ENCODE peak calls at places on chromosomes 13 and 19, in four cellular contexts. E, K, N and V are unnamed samples.

GRCh38 chr19:18650468-18651001 is 13.7 kb downstream of the KLHL26 start:
- DNase-seq in E (peak), K (peak), N (peak), V (no peak)

GRCh38 chr19:1237027-1237659 is 662 bp downstream of the CBARP start:
- DNase-seq in E (no peak), K (no peak), N (no peak), V (no peak)

GRCh38 chr13:89726690-89727435 is 1620.6 kb upstream of the MIR17HG start:
- DNase-seq in E (no peak), K (peak), N (no peak), V (no peak)

GRCh38 chr13:111919826-111920225 is 147.1 kb upstream of the SOX1 start:
- DNase-seq in E (no peak), K (no peak), N (no peak), V (no peak)

GRCh38 chr19:31286491-31286890 is 62.7 kb downstream of the TSHZ3 start:
- DNase-seq in E (no peak), K (no peak), N (no peak), V (no peak)

GRCh38 chr13:33561627-33562026 is 256.3 kb upstream of the RFC3 start:
- DNase-seq in E (no peak), K (no peak), N (no peak), V (no peak)

GRCh38 chr19:15479391-15480345 is at the start of gene PGLYRP2:
- DNase-seq in E (peak), K (no peak), N (no peak), V (no peak)

GRCh38 chr13:43346427-43346826 is 323.0 kb downstream of the DNAJC15 start:
- DNase-seq in E (no peak), K (no peak), N (no peak), V (no peak)

GRCh38 chr19:31350033-31350692 is 927 bp upstream of the TSHZ3 start:
- DNase-seq in E (no peak), K (no peak), N (no peak), V (no peak)

GRCh38 chr19:35236638-35237400 is 8.3 kb upstream of the FAM187B start:
- DNase-seq in E (peak), K (no peak), N (no peak), V (no peak)

GRCh38 chr19:3140667-3141038 is 4.8 kb downstream of the GNA15 start:
- DNase-seq in E (no peak), K (no peak), N (no peak), V (no peak)

GRCh38 chr13:40120288-40120687 is 464.8 kb downstream of the COG6 start:
- DNase-seq in E (no peak), K (no peak), N (no peak), V (no peak)

GRCh38 chr19:2567580-2567979 is 91.7 kb downstream of the GADD45B start:
- DNase-seq in E (no peak), K (no peak), N (no peak), V (no peak)

GRCh38 chr19:2077398-2077797 is 18.7 kb downstream of the MOB3A start:
- DNase-seq in E (no peak), K (no peak), N (no peak), V (no peak)

GRCh38 chr19:3369337-3370213 is 3.2 kb downstream of the NFIC start:
- DNase-seq in E (no peak), K (no peak), N (no peak), V (no peak)

GRCh38 chr19:2282062-2282861 is at the start of gene PEAK3:
- DNase-seq in E (peak), K (no peak), N (no peak), V (no peak)

GRCh38 chr13:43895940-43896339 is 16.2 kb downstream of the LACC1 start:
- DNase-seq in E (no peak), K (no peak), N (no peak), V (no peak)

GRCh38 chr13:111046590-111047141 is 68.4 kb upstream of the ARHGEF7 start:
- DNase-seq in E (no peak), K (peak), N (no peak), V (no peak)

GRCh38 chr19:30883071-30883470 is 466.2 kb downstream of the TSHZ3 start:
- DNase-seq in E (no peak), K (no peak), N (no peak), V (no peak)

GRCh38 chr13:30394798-30395191 is 27.5 kb upstream of the UBE2L5 start:
- DNase-seq in E (no peak), K (no peak), N (no peak), V (no peak)

GRCh38 chr13:78881054-78881453 is 222.1 kb upstream of the OBI1 start:
- DNase-seq in E (no peak), K (no peak), N (no peak), V (no peak)

GRCh38 chr19:45251452-45252354 is 632 bp downstream of the MARK4 start:
- DNase-seq in E (peak), K (no peak), N (no peak), V (no peak)

GRCh38 chr19:52778811-52779210 is 7.8 kb downstream of the ZNF600 start:
- DNase-seq in E (no peak), K (peak), N (no peak), V (no peak)

GRCh38 chr19:14972676-14973075 is 7.0 kb downstream of the SLC1A6 start:
- DNase-seq in E (no peak), K (no peak), N (no peak), V (no peak)

GRCh38 chr19:46821512-46822359 is 28.9 kb downstream of the AP2S1 start:
- DNase-seq in E (no peak), K (no peak), N (no peak), V (no peak)

GRCh38 chr19:37931941-37932655 is 25.1 kb downstream of the SIPA1L3 start:
- DNase-seq in E (peak), K (peak), N (no peak), V (peak)

GRCh38 chr13:49246850-49247721 is 639 bp upstream of the CDADC1 start:
- DNase-seq in E (no peak), K (no peak), N (no peak), V (no peak)

GRCh38 chr19:10036601-10037071 is 23.4 kb downstream of the RDH8 start:
- DNase-seq in E (no peak), K (no peak), N (no peak), V (no peak)

GRCh38 chr19:35081201-35081600 is 34.4 kb upstream of the FXYD3 start:
- DNase-seq in E (no peak), K (no peak), N (no peak), V (no peak)

GRCh38 chr13:73076013-73076412 is 17.2 kb downstream of the KLF5 start:
- DNase-seq in E (no peak), K (no peak), N (no peak), V (no peak)

GRCh38 chr13:98672947-98673545 is 79.4 kb downstream of the SLC15A1 start:
- DNase-seq in E (peak), K (peak), N (no peak), V (no peak)

GRCh38 chr19:43441736-43442135 is 23.7 kb downstream of the LYPD3 start:
- DNase-seq in E (no peak), K (no peak), N (no peak), V (no peak)

GRCh38 chr19:801030-801860 is 4.0 kb downstream of the PTBP1 start:
- DNase-seq in E (no peak), K (no peak), N (no peak), V (no peak)

GRCh38 chr13:101449971-101450748 is 2.3 kb upstream of the ITGBL1 start:
- DNase-seq in E (no peak), K (peak), N (no peak), V (no peak)

GRCh38 chr13:26946675-26947342 is 186.2 kb upstream of the GPR12 start:
- DNase-seq in E (no peak), K (peak), N (no peak), V (no peak)

GRCh38 chr19:11164879-11165406 is 9.4 kb upstream of the SPC24 start:
- DNase-seq in E (peak), K (no peak), N (peak), V (no peak)

GRCh38 chr19:45440873-45441654 is 17.3 kb upstream of the ERCC1 start:
- DNase-seq in E (no peak), K (no peak), N (no peak), V (no peak)